ENCODE peak calls at places on chromosomes 12 and 14, in six cellular contexts. A, L, W, E, Y and K are unnamed samples.

GRCh38 chr12:121023799-121024198 is 7.5 kb upstream of the C12orf43 start:
- DNase-seq in W (no peak), L (no peak), A (no peak), E (no peak), Y (no peak), K (no peak)

GRCh38 chr14:82689948-82690347 is 1156.3 kb upstream of the SEL1L start:
- DNase-seq in W (no peak), A (no peak), L (no peak), E (no peak), Y (no peak), K (no peak)

GRCh38 chr14:37650356-37651037 is 55.1 kb downstream of the TTC6 start:
- DNase-seq in A (no peak), L (no peak), W (peak; percentile 75), E (no peak), Y (no peak), K (no peak)

GRCh38 chr14:24335461-24336146 is 733 bp upstream of the ADCY4 start:
- DNase-seq in W (no peak), E (no peak), Y (no peak), A (no peak), L (no peak), K (no peak)

GRCh38 chr12:113207621-113208040 is 13.6 kb upstream of the TPCN1 start:
- DNase-seq in E (no peak), L (no peak), W (no peak), Y (no peak), A (no peak), K (no peak)

GRCh38 chr12:53739285-53740129 is 12.3 kb upstream of the CALCOCO1 start:
- DNase-seq in A (no peak), Y (no peak), W (no peak), E (no peak), L (no peak), K (no peak)

GRCh38 chr14:70885343-70886014 is 21.8 kb upstream of the PCNX1 start:
- DNase-seq in L (no peak), W (no peak), Y (no peak), A (no peak), E (no peak), K (no peak)

GRCh38 chr12:60176891-60177290 is 581.1 kb downstream of the SLC16A7 start:
- DNase-seq in E (no peak), A (no peak), Y (no peak), L (no peak), W (peak; percentile 24), K (no peak)

GRCh38 chr12:54280401-54281260 is at the start of gene HNRNPA1:
- DNase-seq in Y (peak; percentile 99), E (peak; percentile 99), A (peak; percentile 97), L (peak; percentile 94), W (peak; percentile 99), K (peak; percentile 99)

GRCh38 chr12:76226397-76226796 is 121.8 kb downstream of the BBS10 start:
- DNase-seq in L (no peak), Y (no peak), W (peak; percentile 17), A (no peak), E (no peak), K (no peak)

GRCh38 chr12:87756721-87757120 is 272.5 kb downstream of the C12orf50 start:
- DNase-seq in L (no peak), W (no peak), Y (no peak), A (no peak), E (no peak), K (no peak)

GRCh38 chr12:131641315-131641714 is 69.6 kb upstream of the SFSWAP start:
- DNase-seq in A (no peak), Y (no peak), E (no peak), W (no peak), L (peak; percentile 27), K (no peak)

GRCh38 chr14:103630364-103631108 is 1.5 kb downstream of the KLC1 start:
- DNase-seq in A (no peak), W (peak; percentile 47), Y (no peak), L (no peak), E (no peak), K (peak; percentile 48)

GRCh38 chr14:103910262-103910935 is 17.9 kb upstream of the TDRD9 start:
- DNase-seq in Y (peak; percentile 83), E (peak; percentile 95), L (peak; percentile 93), A (peak; percentile 89), W (peak; percentile 96), K (peak; percentile 86)

GRCh38 chr12:76142305-76142704 is 57.8 kb upstream of the NAP1L1 start:
- DNase-seq in L (no peak), W (no peak), Y (no peak), A (no peak), E (no peak), K (no peak)

GRCh38 chr14:74587363-74587707 is 24.7 kb downstream of the LTBP2 start:
- DNase-seq in Y (no peak), W (no peak), A (no peak), E (no peak), L (no peak), K (no peak)

GRCh38 chr12:104360988-104361707 is 57.6 kb downstream of the EID3 start:
- DNase-seq in L (no peak), W (no peak), A (no peak), Y (no peak), E (no peak), K (no peak)

GRCh38 chr12:52119398-52120254 is 40.1 kb downstream of the SMIM41 start:
- DNase-seq in Y (no peak), E (no peak), A (peak; percentile 47), W (peak; percentile 67), L (peak; percentile 86), K (peak; percentile 71)

GRCh38 chr14:39426605-39427004 is 5.6 kb downstream of the FBXO33 start:
- DNase-seq in Y (no peak), A (no peak), E (no peak), W (peak; percentile 60), L (no peak), K (no peak)

GRCh38 chr12:121805171-121805687 is 1.4 kb downstream of the SETD1B start:
- DNase-seq in Y (no peak), L (peak; percentile 52), E (no peak), W (peak; percentile 23), A (no peak), K (no peak)

GRCh38 chr12:94660436-94660835 is 10.1 kb upstream of the TMCC3 start:
- DNase-seq in W (no peak), E (no peak), L (no peak), Y (no peak), A (no peak), K (no peak)

GRCh38 chr14:79256311-79256879 is 954.9 kb downstream of the DIO2 start:
- DNase-seq in Y (no peak), W (no peak), L (no peak), E (no peak), A (no peak), K (no peak)

GRCh38 chr12:54853933-54854538 is at the start of gene MUCL1:
- DNase-seq in A (peak; percentile 58), E (peak; percentile 40), W (peak; percentile 93), L (no peak), Y (no peak), K (peak; percentile 82)

GRCh38 chr12:109581856-109582255 is 8.3 kb downstream of the MVK start:
- DNase-seq in L (peak; percentile 16), W (no peak), E (peak; percentile 46), Y (no peak), A (no peak), K (no peak)

GRCh38 chr12:62976110-62976640 is 41.2 kb upstream of the PPM1H start:
- DNase-seq in Y (no peak), A (no peak), E (no peak), L (no peak), W (peak; percentile 38), K (no peak)

GRCh38 chr14:47539065-47539464 is 136.3 kb downstream of the MDGA2 start:
- DNase-seq in Y (no peak), E (no peak), W (peak; percentile 43), L (no peak), A (no peak), K (no peak)
- TF ChIP-seq CTCF in Y (peak; percentile 47), E (no peak), W (peak; percentile 65), L (no peak), A (no peak), K (peak; percentile 39)

GRCh38 chr14:68365228-68365627 is 427.6 kb downstream of the ZFP36L1 start:
- DNase-seq in E (no peak), Y (no peak), W (peak; percentile 84), L (no peak), A (no peak), K (no peak)

GRCh38 chr14:68363841-68364711 is 428.8 kb downstream of the ZFP36L1 start:
- DNase-seq in E (no peak), A (peak; percentile 26), W (no peak), Y (no peak), L (no peak), K (no peak)

GRCh38 chr14:68363401-68363800 is 429.5 kb downstream of the ZFP36L1 start:
- DNase-seq in A (no peak), Y (no peak), W (no peak), E (no peak), L (no peak), K (no peak)

GRCh38 chr14:68366656-68367055 is 426.2 kb downstream of the ZFP36L1 start:
- DNase-seq in E (no peak), W (no peak), A (no peak), L (no peak), Y (no peak), K (no peak)

GRCh38 chr14:68364823-68365222 is 428.0 kb downstream of the ZFP36L1 start:
- DNase-seq in E (peak; percentile 43), W (no peak), Y (no peak), L (no peak), A (no peak), K (no peak)
- H3K4me1 ChIP-seq in E (peaks cover 4% of the 10 kb centered on the region), W (peaks cover 35% of the 10 kb centered on the region), Y (no peaks in the 10 kb centered on the region), L (peaks cover 20% of the 10 kb centered on the region), A (peaks cover 3% of the 10 kb centered on the region), K (peaks cover 24% of the 10 kb centered on the region)

DNA sequence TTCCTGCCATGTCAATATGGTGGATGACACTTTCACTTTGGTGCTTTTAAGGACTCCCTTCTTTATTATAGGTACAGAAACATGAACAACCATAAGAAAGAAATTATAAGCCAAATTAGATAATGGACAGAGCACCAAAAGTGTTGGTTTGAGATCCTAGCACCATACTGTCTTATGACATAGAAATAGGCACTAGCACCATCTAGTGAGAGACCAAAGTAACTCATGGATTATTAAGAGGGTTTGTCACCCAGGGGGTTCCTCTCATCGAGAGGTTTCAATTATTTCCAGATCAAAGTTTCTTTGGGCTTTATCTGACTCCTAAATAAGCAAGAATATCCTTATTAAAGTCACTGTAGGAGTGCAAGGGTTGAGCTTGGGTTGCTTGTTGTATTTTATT is 153.0 kb upstream of the DIO2 start:
- DNase-seq in E (no peak), W (peak; percentile 53), Y (no peak), A (no peak), L (no peak), K (no peak)
- TF ChIP-seq CTCF in E (no peak), W (peak; percentile 77), Y (peak; percentile 17), A (no peak), L (no peak), K (peak; percentile 25)

GRCh38 chr12:23699031-23699430 is 250.4 kb downstream of the SOX5 start:
- DNase-seq in Y (no peak), E (no peak), W (no peak), A (no peak), L (no peak), K (no peak)

GRCh38 chr12:23694307-23694706 is 255.2 kb downstream of the SOX5 start:
- DNase-seq in W (no peak), E (no peak), L (no peak), A (no peak), Y (no peak), K (no peak)

DNA sequence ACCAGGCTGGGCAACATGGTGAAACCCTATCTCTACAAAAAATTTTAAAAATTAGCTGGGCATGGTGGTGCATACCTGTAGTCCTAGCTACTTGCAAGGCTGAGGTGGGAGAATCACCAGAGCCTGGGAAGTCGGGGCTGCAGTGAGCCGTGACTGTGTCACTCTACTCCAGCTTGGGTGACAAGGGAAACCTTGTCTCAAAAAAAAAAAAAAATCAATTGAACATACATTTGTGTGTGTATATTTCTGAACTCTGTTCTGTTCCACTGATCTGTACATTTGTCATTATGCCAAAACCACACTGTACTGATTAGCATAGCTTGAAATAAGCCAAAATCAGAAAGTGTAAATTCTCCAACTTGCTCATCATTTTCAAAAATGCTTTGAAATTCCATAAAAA is 254.6 kb downstream of the SOX5 start:
- DNase-seq in E (no peak), W (no peak), L (no peak), Y (no peak), A (no peak), K (no peak)
- H3K4me1 ChIP-seq in E (no peaks in the 10 kb centered on the region), W (no peaks in the 10 kb centered on the region), L (no peaks in the 10 kb centered on the region), Y (no peaks in the 10 kb centered on the region), A (no peaks in the 10 kb centered on the region), K (no peaks in the 10 kb centered on the region)